ENCODE peak calls at places on chromosomes 11 and 22, in six cellular contexts. One of them, this sample, is unnamed.
A peak's percentile ranks its signal among the peaks of the same experiment; 100 is the strongest.

GRCh38 chr22:41982886-41983285 is 13.6 kb downstream of the SEPTIN3 start:
- DNase-seq in HCT116: no peak
- DNase-seq in fibroblast of villous mesenchyme: no peak
- DNase-seq in neural progenitor cell: no peak
- DNase-seq in K562: no peak
- DNase-seq in colonic mucosa: no peak
- DNase-seq in this sample: no peak

GRCh38 chr11:73538381-73538872 is 59.5 kb downstream of the FAM168A start:
- DNase-seq in HCT116: no peak
- DNase-seq in fibroblast of villous mesenchyme: no peak
- DNase-seq in neural progenitor cell: peak; percentile 48
- DNase-seq in K562: no peak
- DNase-seq in colonic mucosa: no peak
- DNase-seq in this sample: no peak

GRCh38 chr11:57974830-57975229 is 48.9 kb upstream of the OR9Q1 start:
- DNase-seq in HCT116: no peak
- DNase-seq in fibroblast of villous mesenchyme: no peak
- DNase-seq in neural progenitor cell: no peak
- DNase-seq in K562: no peak
- DNase-seq in colonic mucosa: no peak
- DNase-seq in this sample: no peak

GRCh38 chr11:9461760-9462134 is 935 bp downstream of the ZNF143 start:
- DNase-seq in HCT116: no peak
- DNase-seq in fibroblast of villous mesenchyme: peak; percentile 31
- DNase-seq in neural progenitor cell: no peak
- DNase-seq in K562: no peak
- DNase-seq in colonic mucosa: no peak
- DNase-seq in this sample: no peak

GRCh38 chr11:126347751-126348628 is 7.5 kb upstream of the ST3GAL4 start:
- DNase-seq in HCT116: no peak
- DNase-seq in fibroblast of villous mesenchyme: no peak
- DNase-seq in neural progenitor cell: no peak
- DNase-seq in K562: no peak
- DNase-seq in colonic mucosa: no peak
- DNase-seq in this sample: no peak

GRCh38 chr22:39416319-39416718 is 16.7 kb downstream of the TAB1 start:
- DNase-seq in HCT116: no peak
- DNase-seq in fibroblast of villous mesenchyme: no peak
- DNase-seq in neural progenitor cell: no peak
- DNase-seq in K562: no peak
- DNase-seq in colonic mucosa: no peak
- DNase-seq in this sample: no peak

GRCh38 chr11:111327908-111328624 is 29.7 kb downstream of the POU2AF3 start:
- DNase-seq in HCT116: no peak
- DNase-seq in fibroblast of villous mesenchyme: no peak
- DNase-seq in neural progenitor cell: no peak
- DNase-seq in K562: no peak
- DNase-seq in colonic mucosa: no peak
- DNase-seq in this sample: no peak

GRCh38 chr11:57711414-57712255 is at the start of gene MED19:
- DNase-seq in HCT116: peak; percentile 94
- DNase-seq in fibroblast of villous mesenchyme: peak; percentile 80
- DNase-seq in neural progenitor cell: peak; percentile 96
- DNase-seq in K562: peak; percentile 88
- DNase-seq in colonic mucosa: peak; percentile 90
- DNase-seq in this sample: peak; percentile 30

GRCh38 chr11:130211781-130212401 is 52.3 kb downstream of the ST14 start:
- DNase-seq in HCT116: no peak
- DNase-seq in fibroblast of villous mesenchyme: no peak
- DNase-seq in neural progenitor cell: no peak
- DNase-seq in K562: no peak
- DNase-seq in colonic mucosa: peak; percentile 18
- DNase-seq in this sample: peak; percentile 16

GRCh38 chr22:23403720-23404688 is 176.1 kb downstream of the IGLL1 start:
- DNase-seq in HCT116: no peak
- DNase-seq in fibroblast of villous mesenchyme: no peak
- DNase-seq in neural progenitor cell: no peak
- DNase-seq in K562: no peak
- DNase-seq in colonic mucosa: no peak
- DNase-seq in this sample: no peak

GRCh38 chr11:86620796-86621575 is 51.4 kb downstream of the ME3 start:
- DNase-seq in HCT116: no peak
- DNase-seq in fibroblast of villous mesenchyme: peak; percentile 64
- DNase-seq in neural progenitor cell: no peak
- DNase-seq in K562: no peak
- DNase-seq in colonic mucosa: no peak
- DNase-seq in this sample: no peak

GRCh38 chr11:65842144-65842543 is 8.4 kb downstream of the SNX32 start:
- DNase-seq in HCT116: no peak
- DNase-seq in fibroblast of villous mesenchyme: no peak
- DNase-seq in neural progenitor cell: no peak
- DNase-seq in K562: no peak
- DNase-seq in colonic mucosa: no peak
- DNase-seq in this sample: no peak

GRCh38 chr11:66277475-66278391 is at the start of gene CNIH2:
- DNase-seq in HCT116: no peak
- DNase-seq in fibroblast of villous mesenchyme: no peak
- DNase-seq in neural progenitor cell: peak; percentile 82
- DNase-seq in K562: peak; percentile 80
- DNase-seq in colonic mucosa: no peak
- DNase-seq in this sample: no peak

GRCh38 chr11:27443746-27444465 is 28.7 kb downstream of the LGR4 start:
- DNase-seq in HCT116: no peak
- DNase-seq in fibroblast of villous mesenchyme: no peak
- DNase-seq in neural progenitor cell: peak; percentile 90
- DNase-seq in K562: no peak
- DNase-seq in colonic mucosa: no peak
- DNase-seq in this sample: no peak

GRCh38 chr22:49617264-49617663 is 210.4 kb downstream of the BRD1 start:
- DNase-seq in HCT116: no peak
- DNase-seq in fibroblast of villous mesenchyme: no peak
- DNase-seq in neural progenitor cell: no peak
- DNase-seq in K562: no peak
- DNase-seq in colonic mucosa: no peak
- DNase-seq in this sample: no peak

GRCh38 chr22:39748877-39749276 is 144.7 kb downstream of the ENTHD1 start:
- DNase-seq in HCT116: no peak
- DNase-seq in fibroblast of villous mesenchyme: peak; percentile 88
- DNase-seq in neural progenitor cell: no peak
- DNase-seq in K562: no peak
- DNase-seq in colonic mucosa: no peak
- DNase-seq in this sample: no peak

GRCh38 chr11:122202161-122202950 is 86.3 kb upstream of the BLID start:
- DNase-seq in HCT116: peak; percentile 75
- DNase-seq in fibroblast of villous mesenchyme: peak; percentile 62
- DNase-seq in neural progenitor cell: no peak
- DNase-seq in K562: no peak
- DNase-seq in colonic mucosa: peak; percentile 50
- DNase-seq in this sample: no peak

GRCh38 chr11:46389450-46390330 is 1.9 kb downstream of the CHRM4 start:
- DNase-seq in HCT116: peak; percentile 54
- DNase-seq in fibroblast of villous mesenchyme: peak; percentile 62
- DNase-seq in neural progenitor cell: peak; percentile 93
- DNase-seq in K562: peak; percentile 61
- DNase-seq in colonic mucosa: peak; percentile 77
- DNase-seq in this sample: no peak

GRCh38 chr11:57158180-57158579 is 23.6 kb upstream of the LRRC55 start:
- DNase-seq in HCT116: no peak
- DNase-seq in fibroblast of villous mesenchyme: no peak
- DNase-seq in neural progenitor cell: no peak
- DNase-seq in K562: no peak
- DNase-seq in colonic mucosa: no peak
- DNase-seq in this sample: no peak

GRCh38 chr11:108221401-108221800 is 1.0 kb downstream of the NPAT start:
- DNase-seq in HCT116: no peak
- DNase-seq in fibroblast of villous mesenchyme: peak; percentile 78
- DNase-seq in neural progenitor cell: peak; percentile 37
- DNase-seq in K562: no peak
- DNase-seq in colonic mucosa: no peak
- DNase-seq in this sample: no peak

GRCh38 chr22:22201185-22201924 is 43.2 kb upstream of the VPREB1 start:
- DNase-seq in HCT116: no peak
- DNase-seq in fibroblast of villous mesenchyme: peak; percentile 20
- DNase-seq in neural progenitor cell: peak; percentile 49
- DNase-seq in K562: peak; percentile 95
- DNase-seq in colonic mucosa: no peak
- DNase-seq in this sample: no peak

GRCh38 chr11:133600876-133601275 is 68.6 kb upstream of the OPCML start:
- DNase-seq in HCT116: no peak
- DNase-seq in fibroblast of villous mesenchyme: no peak
- DNase-seq in neural progenitor cell: no peak
- DNase-seq in K562: no peak
- DNase-seq in colonic mucosa: no peak
- DNase-seq in this sample: no peak

GRCh38 chr11:47904048-47904447 is 55.9 kb upstream of the NUP160 start:
- DNase-seq in HCT116: no peak
- DNase-seq in fibroblast of villous mesenchyme: peak; percentile 74
- DNase-seq in neural progenitor cell: no peak
- DNase-seq in K562: no peak
- DNase-seq in colonic mucosa: no peak
- DNase-seq in this sample: no peak

GRCh38 chr11:93784935-93785360 is 866 bp downstream of the MED17 start:
- DNase-seq in HCT116: peak; percentile 2
- DNase-seq in fibroblast of villous mesenchyme: no peak
- DNase-seq in neural progenitor cell: peak; percentile 23
- DNase-seq in K562: no peak
- DNase-seq in colonic mucosa: no peak
- DNase-seq in this sample: no peak

GRCh38 chr22:26322179-26322905 is 106.7 kb upstream of the ASPHD2 start:
- DNase-seq in HCT116: peak; percentile 8
- DNase-seq in fibroblast of villous mesenchyme: peak; percentile 59
- DNase-seq in neural progenitor cell: no peak
- DNase-seq in K562: no peak
- DNase-seq in colonic mucosa: no peak
- DNase-seq in this sample: no peak

GRCh38 chr11:75223954-75224643 is 16.5 kb upstream of the TPBGL start:
- DNase-seq in HCT116: no peak
- DNase-seq in fibroblast of villous mesenchyme: no peak
- DNase-seq in neural progenitor cell: no peak
- DNase-seq in K562: peak; percentile 20
- DNase-seq in colonic mucosa: no peak
- DNase-seq in this sample: no peak
- TF ChIP-seq CTCF in HCT116: no peak
- TF ChIP-seq CTCF in fibroblast of villous mesenchyme: no peak
- TF ChIP-seq CTCF in neural progenitor cell: no peak
- TF ChIP-seq CTCF in K562: peak; percentile 46
- TF ChIP-seq CTCF in colonic mucosa: no peak
- TF ChIP-seq CTCF in this sample: no peak

GRCh38 chr11:19686234-19686633 is 26.4 kb upstream of the NAV2 start:
- DNase-seq in HCT116: no peak
- DNase-seq in fibroblast of villous mesenchyme: no peak
- DNase-seq in neural progenitor cell: no peak
- DNase-seq in K562: no peak
- DNase-seq in colonic mucosa: no peak
- DNase-seq in this sample: no peak
- TF ChIP-seq CTCF in HCT116: no peak
- TF ChIP-seq CTCF in fibroblast of villous mesenchyme: no peak
- TF ChIP-seq CTCF in neural progenitor cell: no peak
- TF ChIP-seq CTCF in K562: no peak
- TF ChIP-seq CTCF in colonic mucosa: no peak
- TF ChIP-seq CTCF in this sample: no peak

GRCh38 chr11:33339247-33339646 is 82.1 kb downstream of the HIPK3 start:
- DNase-seq in HCT116: no peak
- DNase-seq in fibroblast of villous mesenchyme: no peak
- DNase-seq in neural progenitor cell: no peak
- DNase-seq in K562: no peak
- DNase-seq in colonic mucosa: no peak
- DNase-seq in this sample: no peak

GRCh38 chr11:33350287-33350686 is 93.1 kb downstream of the HIPK3 start:
- DNase-seq in HCT116: no peak
- DNase-seq in fibroblast of villous mesenchyme: no peak
- DNase-seq in neural progenitor cell: no peak
- DNase-seq in K562: no peak
- DNase-seq in colonic mucosa: no peak
- DNase-seq in this sample: no peak

GRCh38 chr11:33347490-33348125 is 90.4 kb downstream of the HIPK3 start:
- DNase-seq in HCT116: no peak
- DNase-seq in fibroblast of villous mesenchyme: no peak
- DNase-seq in neural progenitor cell: no peak
- DNase-seq in K562: no peak
- DNase-seq in colonic mucosa: no peak
- DNase-seq in this sample: no peak

GRCh38 chr11:33344611-33345010 is 87.4 kb downstream of the HIPK3 start:
- DNase-seq in HCT116: no peak
- DNase-seq in fibroblast of villous mesenchyme: no peak
- DNase-seq in neural progenitor cell: no peak
- DNase-seq in K562: no peak
- DNase-seq in colonic mucosa: no peak
- DNase-seq in this sample: no peak
- TF ChIP-seq CTCF in HCT116: no peak
- TF ChIP-seq CTCF in fibroblast of villous mesenchyme: no peak
- TF ChIP-seq CTCF in neural progenitor cell: no peak
- TF ChIP-seq CTCF in K562: no peak
- TF ChIP-seq CTCF in colonic mucosa: no peak
- TF ChIP-seq CTCF in this sample: no peak

GRCh38 chr11:2267871-2268825 is 2.2 kb downstream of the ASCL2 start:
- DNase-seq in HCT116: no peak
- DNase-seq in fibroblast of villous mesenchyme: no peak
- DNase-seq in neural progenitor cell: no peak
- DNase-seq in K562: no peak
- DNase-seq in colonic mucosa: no peak
- DNase-seq in this sample: peak; percentile 23

GRCh38 chr11:2271077-2271326 is 614 bp upstream of the ASCL2 start:
- DNase-seq in HCT116: no peak
- DNase-seq in fibroblast of villous mesenchyme: no peak
- DNase-seq in neural progenitor cell: peak; percentile 30
- DNase-seq in K562: peak; percentile 68
- DNase-seq in colonic mucosa: peak; percentile 39
- DNase-seq in this sample: peak; percentile 22

GRCh38 chr11:2268911-2269600 is 1.3 kb downstream of the ASCL2 start:
- DNase-seq in HCT116: no peak
- DNase-seq in fibroblast of villous mesenchyme: peak; percentile 15
- DNase-seq in neural progenitor cell: peak; percentile 73
- DNase-seq in K562: peak; percentile 84
- DNase-seq in colonic mucosa: peak; percentile 50
- DNase-seq in this sample: peak; percentile 52

GRCh38 chr11:2270322-2271076 is at the start of gene ASCL2:
- DNase-seq in HCT116: no peak
- DNase-seq in fibroblast of villous mesenchyme: no peak
- DNase-seq in neural progenitor cell: peak; percentile 40
- DNase-seq in K562: peak; percentile 38
- DNase-seq in colonic mucosa: peak; percentile 33
- DNase-seq in this sample: peak; percentile 20

DNA sequence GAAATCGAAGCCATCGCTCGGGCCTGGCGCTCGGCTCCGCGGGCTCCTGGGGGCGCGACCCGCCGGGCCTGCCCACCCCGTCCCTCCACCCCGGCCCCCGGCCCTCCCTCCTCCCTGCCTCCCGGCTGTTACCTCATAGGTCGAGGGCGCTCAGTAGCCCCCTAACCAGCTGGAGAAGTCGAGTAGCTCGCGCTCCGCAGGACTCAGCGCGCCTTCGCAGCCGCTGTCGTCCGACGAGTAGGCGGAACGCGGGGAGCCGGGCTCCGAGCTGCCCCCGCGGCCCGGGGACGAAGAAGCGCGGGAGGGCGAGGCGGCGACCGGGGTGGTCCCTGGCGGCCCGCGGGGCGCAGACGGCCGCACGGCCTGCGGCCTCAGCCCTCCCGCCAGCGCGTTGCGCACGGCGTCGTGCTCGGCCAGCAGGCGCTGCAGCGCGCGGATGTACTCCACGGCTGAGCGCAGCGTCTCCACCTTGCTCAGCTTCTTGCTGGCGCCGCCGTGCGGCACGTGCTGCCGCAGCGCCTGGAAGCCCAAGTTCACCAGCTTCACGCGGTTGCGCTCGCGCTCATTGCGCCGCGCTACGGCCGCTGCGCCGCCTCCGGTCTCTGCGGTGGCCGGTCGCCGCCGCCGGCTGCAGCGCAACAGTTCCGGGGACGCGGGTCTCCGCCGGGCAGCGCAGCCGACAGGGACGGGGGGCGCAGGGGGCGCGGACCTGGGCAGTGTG is 627 bp downstream of the ASCL2 start:
- DNase-seq in HCT116: no peak
- DNase-seq in fibroblast of villous mesenchyme: peak; percentile 54
- DNase-seq in neural progenitor cell: peak; percentile 87
- DNase-seq in K562: peak; percentile 58
- DNase-seq in colonic mucosa: peak; percentile 72
- DNase-seq in this sample: peak; percentile 14
- TF ChIP-seq CTCF in HCT116: no peak
- TF ChIP-seq CTCF in fibroblast of villous mesenchyme: peak; percentile 11
- TF ChIP-seq CTCF in neural progenitor cell: peak; percentile 45
- TF ChIP-seq CTCF in K562: no peak
- TF ChIP-seq CTCF in colonic mucosa: no peak
- TF ChIP-seq CTCF in this sample: no peak

This sample was measured in omental fat pad.